ENCODE peak calls at places on chromosome 7, in nine cellular contexts. One of them, this sample, is unnamed.

GRCh38 chr7:84219310-84219709 is 24.7 kb upstream of the SEMA3A start:
- DNase-seq in CD4-positive, CD25-positive, alpha-beta regulatory T cell: no peak
- DNase-seq in activated CD4-positive, alpha-beta T cell treated with anti-CD3 and anti-CD28 coated beads for 48 hours: no peak
- DNase-seq in hepatic stellate cell: no peak
- DNase-seq in globus pallidus: no peak
- DNase-seq in retina: no peak
- DNase-seq in NCI-H748 treated with DMSO at 0.1 percent for 48 hours: no peak
- DNase-seq in astrocyte of the spinal cord: no peak
- DNase-seq in posterior vena cava: no peak
- DNase-seq in this sample: no peak

GRCh38 chr7:4683043-4683883 is 1.2 kb downstream of the FOXK1 start:
- DNase-seq in CD4-positive, CD25-positive, alpha-beta regulatory T cell: peak; percentile 17
- DNase-seq in activated CD4-positive, alpha-beta T cell treated with anti-CD3 and anti-CD28 coated beads for 48 hours: peak; percentile 14
- DNase-seq in hepatic stellate cell: no peak
- DNase-seq in globus pallidus: no peak
- DNase-seq in retina: peak; percentile 24
- DNase-seq in NCI-H748 treated with DMSO at 0.1 percent for 48 hours: no peak
- DNase-seq in astrocyte of the spinal cord: no peak
- DNase-seq in posterior vena cava: no peak
- DNase-seq in this sample: no peak

GRCh38 chr7:116805100-116805544 is 57.3 kb upstream of the CAPZA2 start:
- DNase-seq in CD4-positive, CD25-positive, alpha-beta regulatory T cell: no peak
- DNase-seq in activated CD4-positive, alpha-beta T cell treated with anti-CD3 and anti-CD28 coated beads for 48 hours: no peak
- DNase-seq in hepatic stellate cell: no peak
- DNase-seq in globus pallidus: no peak
- DNase-seq in retina: no peak
- DNase-seq in NCI-H748 treated with DMSO at 0.1 percent for 48 hours: no peak
- DNase-seq in astrocyte of the spinal cord: no peak
- DNase-seq in posterior vena cava: no peak
- DNase-seq in this sample: peak; percentile 26

GRCh38 chr7:130894146-130895005 is 160.4 kb upstream of the KLF14 start:
- DNase-seq in CD4-positive, CD25-positive, alpha-beta regulatory T cell: no peak
- DNase-seq in activated CD4-positive, alpha-beta T cell treated with anti-CD3 and anti-CD28 coated beads for 48 hours: peak; percentile 62
- DNase-seq in hepatic stellate cell: peak; percentile 15
- DNase-seq in globus pallidus: no peak
- DNase-seq in retina: no peak
- DNase-seq in NCI-H748 treated with DMSO at 0.1 percent for 48 hours: no peak
- DNase-seq in astrocyte of the spinal cord: peak; percentile 87
- DNase-seq in posterior vena cava: no peak
- DNase-seq in this sample: no peak

GRCh38 chr7:100190059-100190711 is 12.5 kb downstream of the STAG3 start:
- DNase-seq in CD4-positive, CD25-positive, alpha-beta regulatory T cell: peak; percentile 77
- DNase-seq in activated CD4-positive, alpha-beta T cell treated with anti-CD3 and anti-CD28 coated beads for 48 hours: no peak
- DNase-seq in hepatic stellate cell: no peak
- DNase-seq in globus pallidus: peak; percentile 48
- DNase-seq in retina: no peak
- DNase-seq in NCI-H748 treated with DMSO at 0.1 percent for 48 hours: no peak
- DNase-seq in astrocyte of the spinal cord: peak; percentile 58
- DNase-seq in posterior vena cava: no peak
- DNase-seq in this sample: peak; percentile 24

GRCh38 chr7:99270702-99271101 is 1.9 kb upstream of the MYH16 start:
- DNase-seq in CD4-positive, CD25-positive, alpha-beta regulatory T cell: no peak
- DNase-seq in activated CD4-positive, alpha-beta T cell treated with anti-CD3 and anti-CD28 coated beads for 48 hours: no peak
- DNase-seq in hepatic stellate cell: no peak
- DNase-seq in globus pallidus: no peak
- DNase-seq in retina: no peak
- DNase-seq in NCI-H748 treated with DMSO at 0.1 percent for 48 hours: no peak
- DNase-seq in astrocyte of the spinal cord: no peak
- DNase-seq in posterior vena cava: no peak
- DNase-seq in this sample: no peak

GRCh38 chr7:112981966-112982365 is 104.7 kb downstream of the GPR85 start:
- DNase-seq in CD4-positive, CD25-positive, alpha-beta regulatory T cell: no peak
- DNase-seq in activated CD4-positive, alpha-beta T cell treated with anti-CD3 and anti-CD28 coated beads for 48 hours: no peak
- DNase-seq in hepatic stellate cell: no peak
- DNase-seq in globus pallidus: no peak
- DNase-seq in retina: no peak
- DNase-seq in NCI-H748 treated with DMSO at 0.1 percent for 48 hours: no peak
- DNase-seq in astrocyte of the spinal cord: no peak
- DNase-seq in posterior vena cava: no peak
- DNase-seq in this sample: no peak

GRCh38 chr7:91784469-91784868 is 96.0 kb downstream of the MTERF1 start:
- DNase-seq in CD4-positive, CD25-positive, alpha-beta regulatory T cell: peak; percentile 2
- DNase-seq in activated CD4-positive, alpha-beta T cell treated with anti-CD3 and anti-CD28 coated beads for 48 hours: no peak
- DNase-seq in hepatic stellate cell: peak; percentile 38
- DNase-seq in globus pallidus: peak; percentile 5
- DNase-seq in retina: no peak
- DNase-seq in NCI-H748 treated with DMSO at 0.1 percent for 48 hours: peak; percentile 6
- DNase-seq in astrocyte of the spinal cord: peak; percentile 62
- DNase-seq in posterior vena cava: no peak
- DNase-seq in this sample: peak; percentile 8

GRCh38 chr7:32142649-32143048 is 72.4 kb upstream of the PDE1C start:
- DNase-seq in CD4-positive, CD25-positive, alpha-beta regulatory T cell: no peak
- DNase-seq in activated CD4-positive, alpha-beta T cell treated with anti-CD3 and anti-CD28 coated beads for 48 hours: no peak
- DNase-seq in hepatic stellate cell: no peak
- DNase-seq in globus pallidus: no peak
- DNase-seq in retina: no peak
- DNase-seq in NCI-H748 treated with DMSO at 0.1 percent for 48 hours: no peak
- DNase-seq in astrocyte of the spinal cord: peak; percentile 81
- DNase-seq in posterior vena cava: no peak
- DNase-seq in this sample: no peak

GRCh38 chr7:139771001-139771956 is 6.5 kb downstream of the HIPK2 start:
- DNase-seq in CD4-positive, CD25-positive, alpha-beta regulatory T cell: no peak
- DNase-seq in activated CD4-positive, alpha-beta T cell treated with anti-CD3 and anti-CD28 coated beads for 48 hours: no peak
- DNase-seq in hepatic stellate cell: peak; percentile 71
- DNase-seq in globus pallidus: no peak
- DNase-seq in retina: no peak
- DNase-seq in NCI-H748 treated with DMSO at 0.1 percent for 48 hours: no peak
- DNase-seq in astrocyte of the spinal cord: peak; percentile 95
- DNase-seq in posterior vena cava: no peak
- DNase-seq in this sample: peak; percentile 60

GRCh38 chr7:147088916-147089315 is 972.3 kb downstream of the CNTNAP2 start:
- DNase-seq in CD4-positive, CD25-positive, alpha-beta regulatory T cell: no peak
- DNase-seq in activated CD4-positive, alpha-beta T cell treated with anti-CD3 and anti-CD28 coated beads for 48 hours: no peak
- DNase-seq in hepatic stellate cell: no peak
- DNase-seq in globus pallidus: no peak
- DNase-seq in retina: no peak
- DNase-seq in NCI-H748 treated with DMSO at 0.1 percent for 48 hours: no peak
- DNase-seq in astrocyte of the spinal cord: no peak
- DNase-seq in posterior vena cava: no peak
- DNase-seq in this sample: no peak

GRCh38 chr7:112212516-112213036 is 6.1 kb downstream of the ZNF277 start:
- DNase-seq in CD4-positive, CD25-positive, alpha-beta regulatory T cell: no peak
- DNase-seq in activated CD4-positive, alpha-beta T cell treated with anti-CD3 and anti-CD28 coated beads for 48 hours: no peak
- DNase-seq in hepatic stellate cell: no peak
- DNase-seq in globus pallidus: no peak
- DNase-seq in retina: no peak
- DNase-seq in NCI-H748 treated with DMSO at 0.1 percent for 48 hours: no peak
- DNase-seq in astrocyte of the spinal cord: no peak
- DNase-seq in posterior vena cava: no peak
- DNase-seq in this sample: no peak

GRCh38 chr7:98090116-98090515 is 16.5 kb upstream of the LMTK2 start:
- DNase-seq in CD4-positive, CD25-positive, alpha-beta regulatory T cell: no peak
- DNase-seq in activated CD4-positive, alpha-beta T cell treated with anti-CD3 and anti-CD28 coated beads for 48 hours: no peak
- DNase-seq in hepatic stellate cell: no peak
- DNase-seq in globus pallidus: no peak
- DNase-seq in retina: no peak
- DNase-seq in NCI-H748 treated with DMSO at 0.1 percent for 48 hours: no peak
- DNase-seq in astrocyte of the spinal cord: no peak
- DNase-seq in posterior vena cava: no peak
- DNase-seq in this sample: no peak

GRCh38 chr7:26743205-26743604 is 121.2 kb downstream of the SKAP2 start:
- DNase-seq in CD4-positive, CD25-positive, alpha-beta regulatory T cell: no peak
- DNase-seq in activated CD4-positive, alpha-beta T cell treated with anti-CD3 and anti-CD28 coated beads for 48 hours: no peak
- DNase-seq in hepatic stellate cell: no peak
- DNase-seq in globus pallidus: no peak
- DNase-seq in retina: no peak
- DNase-seq in NCI-H748 treated with DMSO at 0.1 percent for 48 hours: no peak
- DNase-seq in astrocyte of the spinal cord: no peak
- DNase-seq in posterior vena cava: no peak
- DNase-seq in this sample: no peak

GRCh38 chr7:115940462-115941060 is 90.0 kb downstream of the TFEC start:
- DNase-seq in CD4-positive, CD25-positive, alpha-beta regulatory T cell: no peak
- DNase-seq in activated CD4-positive, alpha-beta T cell treated with anti-CD3 and anti-CD28 coated beads for 48 hours: no peak
- DNase-seq in hepatic stellate cell: no peak
- DNase-seq in globus pallidus: no peak
- DNase-seq in retina: no peak
- DNase-seq in NCI-H748 treated with DMSO at 0.1 percent for 48 hours: no peak
- DNase-seq in astrocyte of the spinal cord: no peak
- DNase-seq in posterior vena cava: no peak
- DNase-seq in this sample: no peak

GRCh38 chr7:80918406-80918805 is 445 bp downstream of the SEMA3C start:
- DNase-seq in CD4-positive, CD25-positive, alpha-beta regulatory T cell: peak; percentile 2
- DNase-seq in activated CD4-positive, alpha-beta T cell treated with anti-CD3 and anti-CD28 coated beads for 48 hours: peak; percentile 4
- DNase-seq in hepatic stellate cell: no peak
- DNase-seq in globus pallidus: no peak
- DNase-seq in retina: no peak
- DNase-seq in NCI-H748 treated with DMSO at 0.1 percent for 48 hours: no peak
- DNase-seq in astrocyte of the spinal cord: peak; percentile 65
- DNase-seq in posterior vena cava: no peak
- DNase-seq in this sample: no peak

GRCh38 chr7:64881461-64882287 is 21.4 kb upstream of the ZNF273 start:
- DNase-seq in CD4-positive, CD25-positive, alpha-beta regulatory T cell: no peak
- DNase-seq in activated CD4-positive, alpha-beta T cell treated with anti-CD3 and anti-CD28 coated beads for 48 hours: no peak
- DNase-seq in hepatic stellate cell: peak; percentile 11
- DNase-seq in globus pallidus: no peak
- DNase-seq in retina: no peak
- DNase-seq in NCI-H748 treated with DMSO at 0.1 percent for 48 hours: no peak
- DNase-seq in astrocyte of the spinal cord: no peak
- DNase-seq in posterior vena cava: peak; percentile 75
- DNase-seq in this sample: no peak

GRCh38 chr7:29955799-29956476 is 33.7 kb downstream of the SCRN1 start:
- DNase-seq in CD4-positive, CD25-positive, alpha-beta regulatory T cell: peak; percentile 55
- DNase-seq in activated CD4-positive, alpha-beta T cell treated with anti-CD3 and anti-CD28 coated beads for 48 hours: peak; percentile 20
- DNase-seq in hepatic stellate cell: no peak
- DNase-seq in globus pallidus: no peak
- DNase-seq in retina: no peak
- DNase-seq in NCI-H748 treated with DMSO at 0.1 percent for 48 hours: no peak
- DNase-seq in astrocyte of the spinal cord: no peak
- DNase-seq in posterior vena cava: no peak
- DNase-seq in this sample: no peak

This sample was measured in AG04450.